ENCODE peak calls at places on chromosomes 1 and 21, in nine cellular contexts. T is adrenal gland, N is mucosa of descending colon, R is uterus, V is fibroblast of the aortic adventitia, Q is endodermal cell, J is BJ, I is foreskin fibroblast, W is PC-3. Y is an unnamed sample.
A peak's percentile ranks its signal among the peaks of the same experiment; 100 is the strongest.

GRCh38 chr21:45386728-45387371 is 18.1 kb upstream of the COL18A1 start:
- DNase-seq in T (peak; percentile 78), N (peak; percentile 54), R (peak; percentile 90), V (peak; percentile 87), Q (peak; percentile 52), J (peak; percentile 88), I (peak; percentile 96), W (peak; percentile 75), Y (peak; percentile 90)

GRCh38 chr1:9639190-9639589 is 12.3 kb upstream of the PIK3CD start:
- DNase-seq in T (no peak), N (no peak), R (no peak), V (no peak), Q (no peak), J (no peak), I (no peak), W (no peak), Y (no peak)

GRCh38 chr21:46188226-46189212 is 4.3 kb upstream of the SPATC1L start:
- DNase-seq in T (peak; percentile 87), N (no peak), R (peak; percentile 51), V (peak; percentile 45), Q (peak; percentile 78), J (no peak), I (peak; percentile 71), W (peak; percentile 83), Y (peak; percentile 67)

GRCh38 chr1:31297273-31298247 is 728 bp downstream of the ZCCHC17 start:
- DNase-seq in T (no peak), N (no peak), R (no peak), V (peak; percentile 10), Q (peak; percentile 61), J (no peak), I (peak; percentile 18), W (peak; percentile 16), Y (peak; percentile 11)

GRCh38 chr1:153881764-153882163 is 41.0 kb downstream of the GATAD2B start:
- DNase-seq in T (no peak), N (no peak), R (no peak), V (peak; percentile 55), Q (no peak), J (no peak), I (peak; percentile 28), W (no peak), Y (peak; percentile 23)

GRCh38 chr21:31338892-31339368 is 5.1 kb downstream of the TIAM1 start:
- DNase-seq in T (no peak), N (no peak), R (no peak), V (no peak), Q (no peak), J (no peak), I (no peak), W (no peak), Y (no peak)

GRCh38 chr1:3702990-3703728 is 49.1 kb upstream of the CCDC27 start:
- DNase-seq in T (peak; percentile 31), N (no peak), R (no peak), V (peak; percentile 53), Q (peak; percentile 67), J (no peak), I (no peak), W (peak; percentile 71), Y (peak; percentile 55)

GRCh38 chr21:16578912-16579311 is 849.1 kb downstream of the USP25 start:
- DNase-seq in T (no peak), N (no peak), R (no peak), V (peak; percentile 45), Q (no peak), J (no peak), I (no peak), W (no peak), Y (peak; percentile 17)

GRCh38 chr1:54252371-54252770 is 52.4 kb downstream of the MRPL37 start:
- DNase-seq in T (no peak), N (no peak), R (no peak), V (no peak), Q (no peak), J (no peak), I (no peak), W (no peak), Y (no peak)

GRCh38 chr1:41891403-41891896 is 27.3 kb downstream of the HIVEP3 start:
- DNase-seq in T (peak; percentile 41), N (peak; percentile 59), R (no peak), V (peak; percentile 51), Q (peak; percentile 58), J (no peak), I (no peak), W (no peak), Y (no peak)

GRCh38 chr1:29822895-29823294 is 586.6 kb downstream of the PTPRU start:
- DNase-seq in T (no peak), N (no peak), R (no peak), V (no peak), Q (no peak), J (no peak), I (no peak), W (no peak), Y (no peak)

GRCh38 chr1:177211231-177211630 is 40.5 kb downstream of the BRINP2 start:
- DNase-seq in T (peak; percentile 64), N (no peak), R (no peak), V (no peak), Q (no peak), J (no peak), I (peak; percentile 48), W (no peak), Y (no peak)

GRCh38 chr21:45019076-45019886 is 55.1 kb upstream of the ADARB1 start:
- DNase-seq in T (no peak), N (peak; percentile 27), R (peak; percentile 32), V (no peak), Q (no peak), J (no peak), I (no peak), W (no peak), Y (peak; percentile 52)

GRCh38 chr21:38958940-38959685 is 153.4 kb downstream of the ETS2 start:
- DNase-seq in T (peak; percentile 19), N (no peak), R (peak; percentile 67), V (peak; percentile 77), Q (no peak), J (peak; percentile 49), I (peak; percentile 67), W (no peak), Y (peak; percentile 77)

GRCh38 chr1:114750780-114751179 is 7.0 kb downstream of the CSDE1 start:
- DNase-seq in T (no peak), N (no peak), R (no peak), V (no peak), Q (no peak), J (no peak), I (no peak), W (no peak), Y (no peak)

GRCh38 chr1:160149706-160150105 is 1.7 kb upstream of the ATP1A4 start:
- DNase-seq in T (peak; percentile 9), N (no peak), R (no peak), V (peak; percentile 90), Q (no peak), J (peak; percentile 67), I (no peak), W (no peak), Y (peak; percentile 85)

GRCh38 chr1:183197762-183198161 is 11.7 kb downstream of the LAMC2 start:
- DNase-seq in T (no peak), N (no peak), R (no peak), V (no peak), Q (no peak), J (no peak), I (no peak), W (no peak), Y (no peak)

DNA sequence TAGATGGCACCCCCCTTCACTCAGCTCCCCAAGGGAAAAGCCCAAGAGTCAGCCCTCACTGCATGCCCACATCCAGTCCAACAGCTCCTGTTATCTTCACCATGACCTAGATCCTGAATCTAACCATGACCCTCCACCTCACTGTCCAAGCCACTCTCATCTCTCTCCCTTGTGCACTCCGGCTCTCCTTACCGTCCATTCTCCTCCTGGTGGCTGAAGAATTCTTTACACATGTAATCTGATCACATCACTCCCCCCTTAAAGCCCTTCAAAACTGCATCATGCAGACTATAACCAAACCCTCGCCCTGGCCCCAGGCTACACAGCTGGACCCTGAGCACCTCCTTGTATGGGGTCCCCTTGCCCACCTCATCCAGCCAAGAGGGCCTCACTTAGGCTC is 14.0 kb upstream of the PAQR7 start:
- DNase-seq in T (no peak), N (no peak), R (no peak), V (no peak), Q (no peak), J (no peak), I (no peak), W (peak; percentile 47), Y (no peak)
- TF ChIP-seq CTCF in T (no peak), N (no peak), R (no peak), V (peak; percentile 17), Q (peak; percentile 40), J (peak; percentile 32), I (peak; percentile 22), W (peak; percentile 45), Y (no peak)

GRCh38 chr1:222288056-222288455 is 259.8 kb downstream of the HHIPL2 start:
- DNase-seq in T (peak; percentile 22), N (no peak), R (no peak), V (peak; percentile 32), Q (no peak), J (peak; percentile 28), I (peak; percentile 5), W (peak; percentile 94), Y (no peak)
- H3K4me3 ChIP-seq in T (no peak overlapping the region), N (no peak overlapping the region), R (no peak overlapping the region), V (no peak overlapping the region), Q (no peak overlapping the region), J (no peak overlapping the region), I (no peak overlapping the region), W (no peak overlapping the region), Y (no peak overlapping the region)

DNA sequence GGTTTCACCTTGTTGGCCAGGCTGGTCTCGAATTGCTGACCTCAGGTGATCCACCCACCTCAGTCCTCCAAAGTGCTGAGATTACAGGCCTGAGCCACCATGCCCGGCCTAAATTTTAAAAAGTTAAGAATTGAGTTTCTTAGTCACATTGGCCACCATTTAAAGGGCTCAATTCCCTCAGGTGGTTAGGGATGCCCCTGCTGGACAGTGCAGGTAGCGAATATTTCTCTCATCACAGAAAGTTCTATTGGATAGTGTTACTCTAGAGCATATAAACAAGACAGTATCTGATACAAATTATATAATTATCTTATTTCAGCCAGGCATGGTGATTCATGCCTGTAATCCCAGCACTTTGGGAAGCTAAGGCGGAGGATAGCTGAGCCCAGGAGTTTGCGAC is 320.2 kb downstream of the ZP4 start:
- DNase-seq in T (no peak), N (no peak), R (no peak), V (no peak), Q (peak; percentile 63), J (no peak), I (no peak), W (peak; percentile 11), Y (no peak)
- TF ChIP-seq CTCF in T (no peak), N (no peak), R (no peak), V (no peak), Q (peak; percentile 65), J (no peak), I (no peak), W (peak; percentile 25), Y (no peak)

DNA sequence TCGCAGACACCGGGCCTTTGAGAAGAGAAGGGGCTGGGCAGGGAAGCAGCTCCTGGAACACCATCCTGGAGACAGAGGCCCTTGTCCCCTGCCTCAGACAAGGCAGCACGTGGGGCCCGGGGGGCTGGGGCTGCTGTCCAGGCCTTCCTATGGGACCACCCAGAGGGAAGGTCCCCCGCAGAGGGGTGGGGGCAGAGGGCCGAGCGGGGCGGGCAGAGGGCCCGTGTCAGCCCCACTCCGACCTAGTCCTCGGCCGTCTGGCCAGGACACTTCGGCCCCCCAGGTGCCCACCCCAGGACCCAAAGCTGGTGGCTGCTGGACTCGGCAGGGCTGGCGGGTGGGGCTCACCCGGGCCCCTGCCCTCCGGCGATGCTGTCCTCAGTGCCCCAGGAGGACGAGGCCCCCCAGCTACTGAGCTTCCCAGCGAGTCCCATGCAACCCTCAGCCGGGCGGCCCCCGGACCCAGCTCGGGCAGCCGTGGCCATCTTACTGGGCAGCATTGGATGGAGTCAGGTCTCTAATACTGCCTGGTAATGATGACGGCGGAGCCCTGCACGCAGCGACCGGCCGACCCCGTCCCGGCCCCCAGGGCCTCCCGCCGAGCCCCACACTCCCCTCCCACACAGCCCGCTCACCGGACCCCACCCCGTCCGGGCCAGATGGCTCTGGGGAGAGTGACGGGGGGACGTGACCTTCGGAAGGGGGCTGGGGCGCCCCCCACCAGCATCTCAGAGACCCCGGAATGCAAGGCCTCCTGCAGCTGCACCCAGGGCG is 6.9 kb upstream of the TTLL10 start:
- DNase-seq in T (no peak), N (peak; percentile 54), R (no peak), V (no peak), Q (no peak), J (no peak), I (no peak), W (no peak), Y (no peak)
- H3K4me3 ChIP-seq in T (no peak overlapping the region), N (no peak overlapping the region), R (no peak overlapping the region), V (no peak overlapping the region), Q (no peak overlapping the region), J (no peak overlapping the region), I (no peak overlapping the region), W (no peak overlapping the region), Y (no peak overlapping the region)